ENCODE peak calls at places on chromosomes 12 and 14, in seven cellular contexts. O is neuronal stem cell, A is IMR-90, P is mesenchymal stem cell, S is H1, T is mesendoderm, Z is trophoblast cell. M is an unnamed sample.

GRCh38 chr12:83265798-83266197 is 579.1 kb downstream of the TMTC2 start:
- DNase-seq in T (no peak), Z (no peak), P (no peak), S (no peak), A (no peak), O (no peak), M (no peak)

GRCh38 chr12:30440826-30441602 is 254.7 kb downstream of the IPO8 start:
- DNase-seq in O (peak; percentile 12), A (peak; percentile 27), S (no peak), Z (no peak), T (peak; percentile 75), P (peak; percentile 64), M (peak; percentile 58)

GRCh38 chr12:123041042-123041531 is 60.6 kb downstream of the ARL6IP4 start:
- DNase-seq in P (no peak), T (peak; percentile 37), A (no peak), S (no peak), Z (no peak), O (no peak), M (no peak)

GRCh38 chr12:96141216-96141944 is 52.8 kb upstream of the ELK3 start:
- DNase-seq in O (no peak), S (no peak), A (peak; percentile 71), P (peak; percentile 75), Z (peak; percentile 28), T (no peak), M (no peak)

GRCh38 chr12:119683413-119683812 is 15.5 kb downstream of the PRKAB1 start:
- DNase-seq in S (no peak), Z (no peak), A (peak; percentile 63), O (no peak), T (no peak), P (no peak), M (no peak)

GRCh38 chr14:91261115-91261514 is 16.6 kb upstream of the GPR68 start:
- DNase-seq in Z (no peak), P (no peak), T (no peak), A (no peak), S (no peak), O (no peak), M (no peak)

GRCh38 chr12:52245962-52246577 is 13.0 kb downstream of the KRT7 start:
- DNase-seq in T (no peak), A (no peak), P (no peak), S (no peak), O (no peak), Z (peak; percentile 57), M (no peak)

GRCh38 chr12:118326971-118327370 is 45.7 kb downstream of the TAOK3 start:
- DNase-seq in A (peak; percentile 37), P (no peak), T (no peak), Z (no peak), S (no peak), O (no peak), M (no peak)

GRCh38 chr14:74333909-74334308 is 14.4 kb upstream of the VRTN start:
- DNase-seq in P (peak; percentile 26), Z (peak; percentile 61), S (no peak), A (peak; percentile 85), O (no peak), T (peak; percentile 39), M (no peak)

GRCh38 chr12:109763201-109763841 is 49.7 kb downstream of the FAM222A start:
- DNase-seq in Z (peak; percentile 31), P (peak; percentile 65), T (peak; percentile 56), O (no peak), A (peak; percentile 58), S (peak; percentile 35), M (peak; percentile 31)

GRCh38 chr12:12333980-12334709 is 15.9 kb downstream of the MANSC1 start:
- DNase-seq in T (peak; percentile 60), S (peak; percentile 69), Z (peak; percentile 74), A (peak; percentile 46), P (peak; percentile 48), O (no peak), M (peak; percentile 72)

GRCh38 chr12:57011438-57012424 is 4.6 kb downstream of the TAC3 start:
- DNase-seq in O (no peak), S (no peak), T (no peak), Z (peak; percentile 83), P (no peak), A (no peak), M (no peak)

GRCh38 chr14:44462372-44462771 is 44.7 kb downstream of the FSCB start:
- DNase-seq in O (no peak), A (no peak), P (no peak), S (no peak), T (no peak), Z (no peak), M (no peak)

GRCh38 chr12:14007638-14008037 is 26.2 kb upstream of the GRIN2B start:
- DNase-seq in Z (peak; percentile 65), P (no peak), O (no peak), T (no peak), S (no peak), A (no peak), M (no peak)

DNA sequence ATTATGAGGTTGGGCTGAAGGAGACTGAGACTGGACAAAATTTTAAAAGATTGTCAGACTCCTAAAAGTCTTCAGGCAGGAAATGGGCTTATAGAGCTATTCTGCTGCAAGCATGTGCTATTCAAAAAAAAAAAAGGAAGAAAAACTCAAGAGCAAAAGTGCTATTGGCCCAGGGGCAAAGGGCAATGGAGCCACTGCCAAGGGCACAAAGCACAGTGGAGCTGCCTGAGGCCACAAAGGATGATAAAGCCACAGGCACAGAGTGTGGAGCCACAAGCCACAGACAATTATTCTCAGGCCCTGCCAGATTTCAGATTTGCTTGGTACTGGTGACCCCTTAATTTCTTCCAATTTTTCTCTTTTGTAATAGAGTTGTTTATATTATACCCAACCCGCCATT is 29.6 kb upstream of the GRIN2B start:
- DNase-seq in Z (no peak), O (no peak), T (no peak), P (no peak), S (no peak), A (no peak), M (no peak)
- H3K18ac ChIP-seq in Z (no peak overlapping the region), O (no peak overlapping the region), T (no peak overlapping the region), P (no peak overlapping the region), S (no peak overlapping the region), A (no peak overlapping the region), M (no peak overlapping the region)

GRCh38 chr14:69855180-69855817 is 23.9 kb upstream of the SMOC1 start:
- DNase-seq in T (no peak), A (no peak), O (no peak), P (no peak), S (peak; percentile 16), Z (peak; percentile 29), M (no peak)

GRCh38 chr14:69850736-69851112 is 28.5 kb upstream of the SMOC1 start:
- DNase-seq in Z (no peak), S (no peak), O (no peak), T (no peak), A (no peak), P (no peak), M (no peak)

GRCh38 chr14:69852897-69853296 is 26.3 kb upstream of the SMOC1 start:
- DNase-seq in O (no peak), A (no peak), Z (no peak), S (peak; percentile 26), P (no peak), T (no peak), M (no peak)

GRCh38 chr14:69853774-69854173 is 25.4 kb upstream of the SMOC1 start:
- DNase-seq in Z (no peak), T (no peak), S (peak; percentile 24), O (no peak), A (no peak), P (no peak), M (no peak)

GRCh38 chr14:69854598-69854997 is 24.6 kb upstream of the SMOC1 start:
- DNase-seq in P (no peak), Z (no peak), O (no peak), S (no peak), A (no peak), T (no peak), M (no peak)
- H3K4me2 ChIP-seq in P (no peak overlapping the region), Z (no peak overlapping the region), O (no peak overlapping the region), S (no peak overlapping the region), A (no peak overlapping the region), T (no peak overlapping the region), M (no peak overlapping the region)

GRCh38 chr14:53110103-53110502 is 43.0 kb downstream of the DDHD1 start:
- DNase-seq in O (no peak), S (no peak), Z (no peak), T (no peak), A (no peak), P (no peak), M (no peak)
- H3K18ac ChIP-seq in O (no peak overlapping the region), S (no peak overlapping the region), Z (no peak overlapping the region), T (no peak overlapping the region), A (no peak overlapping the region), P (no peak overlapping the region), M (no peak overlapping the region)

DNA sequence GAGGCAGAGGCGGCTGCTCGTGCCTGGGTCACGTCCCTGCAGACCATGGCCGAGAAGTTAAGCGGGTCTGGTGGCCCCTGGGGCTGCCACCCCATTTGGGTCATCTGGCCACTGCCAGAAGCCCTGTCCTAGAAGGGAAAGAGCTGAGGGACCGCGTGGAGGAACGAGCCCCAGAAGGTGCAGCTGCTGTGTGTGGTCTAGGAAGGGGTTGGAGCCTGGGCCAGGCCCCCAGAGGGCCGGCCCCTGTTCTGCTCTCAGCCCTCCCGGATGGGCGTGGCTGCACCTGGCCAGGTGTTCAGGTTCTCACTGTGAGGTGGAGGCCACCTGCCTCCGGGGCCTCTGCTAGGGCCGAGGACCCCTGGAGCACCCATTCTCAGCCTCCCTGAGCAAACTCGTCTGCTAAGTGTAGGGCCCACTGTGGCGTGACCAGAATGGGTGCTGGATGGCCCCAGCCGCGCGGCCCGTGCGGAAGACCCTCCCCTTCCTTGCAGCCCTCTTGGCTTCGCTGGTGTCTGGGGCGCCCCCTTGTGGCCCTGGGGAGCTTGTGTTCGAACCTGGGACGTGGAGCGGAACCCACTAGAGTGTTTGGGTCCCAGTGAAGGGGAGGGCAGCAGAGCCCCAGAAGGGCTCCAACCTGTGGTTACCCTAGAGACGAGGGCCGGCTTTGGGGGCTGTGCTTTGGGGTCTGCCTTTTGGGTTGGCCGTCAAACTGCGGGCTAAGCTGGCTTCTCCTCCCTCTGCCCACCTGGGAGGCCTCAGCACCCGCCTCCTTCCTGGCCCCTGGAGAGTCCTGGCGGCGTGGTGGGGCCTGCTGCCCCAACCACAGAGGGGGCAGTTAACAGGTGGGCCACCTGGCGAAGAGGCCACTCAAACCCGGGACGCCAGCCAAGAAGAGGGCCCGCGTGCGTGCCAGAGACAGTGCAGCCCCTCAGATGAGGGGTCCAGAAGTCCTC is 49.3 kb downstream of the LRCOL1 start:
- DNase-seq in O (peak; percentile 78), A (peak; percentile 51), S (peak; percentile 96), P (peak; percentile 68), Z (peak; percentile 79), T (peak; percentile 88), M (peak; percentile 92)
- H3K4me2 ChIP-seq in O (peak overlapping the region; percentile 90), A (peak overlapping the region; percentile 86), S (peak overlapping the region; percentile 76), P (peak overlapping the region; percentile 93), Z (peak overlapping the region; percentile 86), T (peak overlapping the region; percentile 81), M (peak overlapping the region; percentile 74)

DNA sequence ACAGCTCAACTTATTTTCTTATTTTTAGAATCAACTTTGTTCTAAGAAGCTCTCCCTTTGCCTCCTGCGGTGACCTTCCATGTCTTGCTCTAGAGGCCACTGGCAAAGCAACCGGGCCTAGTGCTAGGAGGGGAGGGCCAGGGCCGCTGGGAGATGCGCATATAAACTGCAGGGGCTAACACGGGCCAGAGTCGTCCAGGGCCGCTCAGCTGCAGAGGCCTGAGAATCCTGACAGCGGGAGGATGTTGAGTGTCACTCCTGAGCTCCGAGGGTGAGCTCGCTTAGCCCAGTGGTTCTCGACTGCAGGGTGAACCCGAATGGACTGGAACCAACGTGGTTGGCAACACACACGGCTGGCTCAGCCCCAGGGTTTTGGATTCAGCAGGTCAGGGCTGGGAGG is 6.5 kb upstream of the PIWIL1 start:
- DNase-seq in S (no peak), O (no peak), A (no peak), T (peak; percentile 12), P (no peak), Z (no peak), M (peak; percentile 52)
- H3K18ac ChIP-seq in S (no peak overlapping the region), O (no peak overlapping the region), A (no peak overlapping the region), T (no peak overlapping the region), P (no peak overlapping the region), Z (no peak overlapping the region), M (no peak overlapping the region)